ENCODE peak calls at places on chromosomes 11 and 22, in eight cellular contexts. G is MCF 10A, X is AG09319, N is RWPE1, R is GM12865, V is bronchial epithelial cell, Z is WTC11, O is mucosa of descending colon. Q is an unnamed sample.

GRCh38 chr11:111845256-111846028 is 25.9 kb downstream of the ALG9 start:
- DNase-seq in G (peak), X (no peak), N (no peak), R (no peak), V (no peak), Z (no peak), O (no peak), Q (no peak)

GRCh38 chr11:68650801-68651200 is 33.5 kb upstream of the GAL start:
- DNase-seq in G (no peak), X (no peak), N (no peak), R (no peak), V (no peak), Z (no peak), O (no peak), Q (peak)

GRCh38 chr22:48823941-48824340 is 1003.7 kb downstream of the BRD1 start:
- DNase-seq in G (no peak), X (no peak), N (no peak), R (no peak), V (no peak), Z (no peak), O (no peak), Q (no peak)

GRCh38 chr11:63840356-63841060 is 1.6 kb downstream of the MARK2 start:
- DNase-seq in G (peak), X (no peak), N (no peak), R (peak), V (peak), Z (no peak), O (no peak), Q (no peak)

GRCh38 chr11:18329196-18329870 is 7.0 kb downstream of the GTF2H1 start:
- DNase-seq in G (peak), X (no peak), N (peak), R (peak), V (peak), Z (no peak), O (no peak), Q (no peak)

GRCh38 chr11:70530629-70531185 is 132.4 kb downstream of the CTTN start:
- DNase-seq in G (no peak), X (no peak), N (no peak), R (no peak), V (no peak), Z (no peak), O (peak), Q (no peak)

GRCh38 chr11:2089536-2090165 is 49.5 kb downstream of the IGF2 start:
- DNase-seq in G (peak), X (no peak), N (peak), R (peak), V (peak), Z (peak), O (no peak), Q (no peak)

GRCh38 chr22:20550851-20551744 is 43.7 kb downstream of the MED15 start:
- DNase-seq in G (no peak), X (no peak), N (no peak), R (peak), V (peak), Z (peak), O (no peak), Q (no peak)

GRCh38 chr11:63918576-63919171 is 1.7 kb upstream of the RCOR2 start:
- DNase-seq in G (no peak), X (no peak), N (no peak), R (no peak), V (no peak), Z (peak), O (peak), Q (peak)

GRCh38 chr11:75968021-75968685 is 153.1 kb downstream of the UVRAG start:
- DNase-seq in G (peak), X (no peak), N (no peak), R (no peak), V (no peak), Z (no peak), O (no peak), Q (no peak)

GRCh38 chr11:110356769-110357671 is 60.6 kb upstream of the RDX start:
- DNase-seq in G (peak), X (no peak), N (no peak), R (no peak), V (no peak), Z (no peak), O (no peak), Q (no peak)

GRCh38 chr11:110349109-110349996 is 52.9 kb upstream of the RDX start:
- DNase-seq in G (no peak), X (no peak), N (no peak), R (peak), V (no peak), Z (no peak), O (no peak), Q (no peak)

DNA sequence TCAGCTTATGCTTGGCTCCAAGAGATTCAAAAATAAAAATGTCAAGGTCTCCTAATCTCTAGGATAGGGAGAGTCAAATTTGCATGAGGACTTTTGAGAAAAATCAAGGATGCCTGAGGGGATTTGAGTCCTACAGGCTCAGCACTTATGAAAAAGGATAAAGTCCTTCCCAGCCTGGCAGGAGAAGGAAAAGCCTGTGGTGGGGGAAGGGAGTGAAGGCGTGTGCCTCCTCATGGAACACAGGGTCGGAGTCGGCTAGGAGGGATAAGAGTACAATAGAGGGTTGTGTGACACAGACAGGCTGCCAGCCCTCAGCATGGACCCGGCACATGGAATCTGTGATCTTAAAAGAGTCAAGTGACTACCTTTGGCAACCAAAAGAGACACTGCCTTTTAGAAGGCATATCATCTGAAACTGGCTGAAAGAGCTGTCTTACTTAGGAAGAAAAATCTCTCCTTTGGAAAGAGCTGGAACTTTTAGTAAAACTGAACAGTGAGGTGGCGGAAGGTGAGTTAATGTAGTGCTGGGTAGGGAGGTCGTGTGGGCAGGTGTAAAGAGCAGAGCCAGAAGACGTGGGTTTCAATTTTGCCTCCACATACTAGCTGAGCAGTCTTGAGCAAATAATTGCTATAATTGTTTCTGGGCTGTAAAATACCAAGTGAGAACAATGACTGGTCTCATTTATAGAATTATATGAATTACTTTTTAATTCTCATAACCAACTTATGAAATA is 58.8 kb upstream of the RDX start:
- DNase-seq in G (no peak), X (no peak), N (no peak), R (no peak), V (no peak), Z (no peak), O (no peak), Q (no peak)
- TF ChIP-seq CTCF in G (no peak), X (no peak), N (no peak), R (no peak), V (no peak), Z (no peak), O (no peak), Q (no peak)

GRCh38 chr11:129766858-129767604 is 48.6 kb upstream of the TMEM45B start:
- DNase-seq in G (peak), X (no peak), N (no peak), R (peak), V (peak), Z (peak), O (peak), Q (peak)
- TF ChIP-seq CTCF in G (peak), X (peak), N (peak), R (peak), V (peak), Z (no peak), O (no peak), Q (peak)

GRCh38 chr11:43880640-43881159 is at the start of gene ALKBH3:
- DNase-seq in G (peak), X (peak), N (peak), R (peak), V (peak), Z (peak), O (peak), Q (peak)
- TF ChIP-seq CTCF in G (no peak), X (no peak), N (no peak), R (no peak), V (no peak), Z (no peak), O (no peak), Q (no peak)

GRCh38 chr11:13015753-13016152 is 6.6 kb downstream of the RASSF10 start:
- DNase-seq in G (no peak), X (no peak), N (no peak), R (no peak), V (no peak), Z (no peak), O (no peak), Q (no peak)

GRCh38 chr11:13012037-13012693 is 3.0 kb downstream of the RASSF10 start:
- DNase-seq in G (no peak), X (no peak), N (no peak), R (no peak), V (no peak), Z (no peak), O (no peak), Q (no peak)

GRCh38 chr11:13019313-13019712 is 10.2 kb downstream of the RASSF10 start:
- DNase-seq in G (no peak), X (no peak), N (no peak), R (no peak), V (no peak), Z (no peak), O (no peak), Q (no peak)

GRCh38 chr11:13013054-13013488 is 4.0 kb downstream of the RASSF10 start:
- DNase-seq in G (no peak), X (no peak), N (no peak), R (peak), V (no peak), Z (no peak), O (no peak), Q (no peak)

GRCh38 chr11:13016415-13016814 is 7.3 kb downstream of the RASSF10 start:
- DNase-seq in G (peak), X (no peak), N (no peak), R (peak), V (peak), Z (no peak), O (no peak), Q (no peak)
- TF ChIP-seq CTCF in G (peak), X (no peak), N (no peak), R (no peak), V (peak), Z (no peak), O (no peak), Q (no peak)

Q was measured in glutamatergic neuron.